ENCODE peak calls at places on chromosomes 4 and X, in six cellular contexts. J is lower lobe of right lung, Z is IMR-90, A is H4, Q is dorsolateral prefrontal cortex, L is ovary. H is an unnamed sample.

GRCh38 chr4:6887591-6888371 is 21.8 kb upstream of the TBC1D14 start:
- DNase-seq in J (no peak), Z (no peak), A (no peak), Q (no peak), L (no peak), H (no peak)

GRCh38 chr4:52197351-52197750 is 146.2 kb downstream of the SPATA18 start:
- DNase-seq in J (no peak), Z (no peak), A (no peak), Q (no peak), L (no peak), H (no peak)

GRCh38 chrX:150366951-150367545 is 3.9 kb downstream of the MAMLD1 start:
- DNase-seq in J (no peak), Z (peak; percentile 79), A (no peak), Q (no peak), L (no peak), H (no peak)

GRCh38 chrX:152917969-152918579 is 20.2 kb downstream of the ZNF185 start:
- DNase-seq in J (no peak), Z (no peak), A (no peak), Q (no peak), L (no peak), H (peak; percentile 17)

GRCh38 chrX:14029039-14029424 is 660 bp downstream of the GEMIN8 start:
- DNase-seq in J (no peak), Z (no peak), A (no peak), Q (no peak), L (no peak), H (no peak)

GRCh38 chr4:123986268-123986798 is 589.7 kb downstream of the SPRY1 start:
- DNase-seq in J (no peak), Z (peak; percentile 92), A (peak; percentile 31), Q (no peak), L (peak; percentile 49), H (no peak)

GRCh38 chr4:76611164-76611563 is 176.1 kb downstream of the SHROOM3 start:
- DNase-seq in J (no peak), Z (peak; percentile 67), A (no peak), Q (no peak), L (no peak), H (no peak)

GRCh38 chrX:40459576-40460158 is 121.1 kb upstream of the ATP6AP2 start:
- DNase-seq in J (no peak), Z (no peak), A (no peak), Q (no peak), L (no peak), H (no peak)

GRCh38 chrX:152817082-152817744 is 13.3 kb downstream of the CETN2 start:
- DNase-seq in J (no peak), Z (peak; percentile 54), A (peak; percentile 41), Q (no peak), L (no peak), H (peak; percentile 85)

GRCh38 chr4:127922226-127922625 is 41.5 kb downstream of the PLK4 start:
- DNase-seq in J (no peak), Z (no peak), A (no peak), Q (no peak), L (no peak), H (no peak)

GRCh38 chrX:107171369-107172102 is 34.7 kb downstream of the NUP62CL start:
- DNase-seq in J (no peak), Z (no peak), A (no peak), Q (no peak), L (no peak), H (no peak)

GRCh38 chr4:6306299-6306698 is 36.6 kb downstream of the WFS1 start:
- DNase-seq in J (no peak), Z (no peak), A (no peak), Q (no peak), L (no peak), H (no peak)

GRCh38 chr4:104063341-104063740 is 343.6 kb upstream of the TACR3 start:
- DNase-seq in J (no peak), Z (no peak), A (no peak), Q (no peak), L (no peak), H (no peak)

GRCh38 chr4:101211146-101211553 is 136.2 kb downstream of the PPP3CA start:
- DNase-seq in J (no peak), Z (peak; percentile 58), A (peak; percentile 48), Q (no peak), L (no peak), H (peak; percentile 35)

GRCh38 chr4:78720994-78721677 is 55.0 kb upstream of the BMP2K start:
- DNase-seq in J (no peak), Z (no peak), A (no peak), Q (no peak), L (no peak), H (peak; percentile 26)

H was measured in small intestine.